ENCODE peak calls at places on chromosomes 2 and 18, in five cellular contexts. One of them, this sample, is unnamed.

GRCh38 chr2:225457462-225457861 is 58.0 kb downstream of the NYAP2 start:
- DNase-seq in foreskin fibroblast: no peak
- DNase-seq in retinal pigment epithelial cell: no peak
- DNase-seq in progenitor cell of endocrine pancreas: no peak
- DNase-seq in fibroblast of mammary gland: no peak
- DNase-seq in this sample: no peak

GRCh38 chr18:2988041-2988794 is 24.7 kb downstream of the LPIN2 start:
- DNase-seq in foreskin fibroblast: peak; percentile 56
- DNase-seq in retinal pigment epithelial cell: no peak
- DNase-seq in progenitor cell of endocrine pancreas: no peak
- DNase-seq in fibroblast of mammary gland: peak; percentile 80
- DNase-seq in this sample: no peak

GRCh38 chr2:119126650-119127049 is 31.9 kb downstream of the C1QL2 start:
- DNase-seq in foreskin fibroblast: peak; percentile 1
- DNase-seq in retinal pigment epithelial cell: no peak
- DNase-seq in progenitor cell of endocrine pancreas: peak; percentile 27
- DNase-seq in fibroblast of mammary gland: peak; percentile 12
- DNase-seq in this sample: peak; percentile 44

GRCh38 chr18:46711444-46711863 is 45.4 kb downstream of the ST8SIA5 start:
- DNase-seq in foreskin fibroblast: no peak
- DNase-seq in retinal pigment epithelial cell: no peak
- DNase-seq in progenitor cell of endocrine pancreas: no peak
- DNase-seq in fibroblast of mammary gland: no peak
- DNase-seq in this sample: no peak

GRCh38 chr18:681985-682384 is 24.5 kb downstream of the TYMS start:
- DNase-seq in foreskin fibroblast: no peak
- DNase-seq in retinal pigment epithelial cell: no peak
- DNase-seq in progenitor cell of endocrine pancreas: no peak
- DNase-seq in fibroblast of mammary gland: no peak
- DNase-seq in this sample: no peak

GRCh38 chr2:166831930-166832329 is 56.4 kb upstream of the XIRP2 start:
- DNase-seq in foreskin fibroblast: no peak
- DNase-seq in retinal pigment epithelial cell: no peak
- DNase-seq in progenitor cell of endocrine pancreas: no peak
- DNase-seq in fibroblast of mammary gland: no peak
- DNase-seq in this sample: no peak

GRCh38 chr2:186459009-186459408 is 27.1 kb upstream of the ZC3H15 start:
- DNase-seq in foreskin fibroblast: no peak
- DNase-seq in retinal pigment epithelial cell: no peak
- DNase-seq in progenitor cell of endocrine pancreas: no peak
- DNase-seq in fibroblast of mammary gland: peak; percentile 49
- DNase-seq in this sample: no peak

GRCh38 chr2:126855606-126856005 is 43.1 kb upstream of the TEX51 start:
- DNase-seq in foreskin fibroblast: no peak
- DNase-seq in retinal pigment epithelial cell: no peak
- DNase-seq in progenitor cell of endocrine pancreas: no peak
- DNase-seq in fibroblast of mammary gland: no peak
- DNase-seq in this sample: no peak

GRCh38 chr18:56522826-56523225 is 115.6 kb downstream of the TXNL1 start:
- DNase-seq in foreskin fibroblast: no peak
- DNase-seq in retinal pigment epithelial cell: no peak
- DNase-seq in progenitor cell of endocrine pancreas: no peak
- DNase-seq in fibroblast of mammary gland: peak; percentile 77
- DNase-seq in this sample: no peak

GRCh38 chr18:25058520-25058919 is 293.4 kb downstream of the ZNF521 start:
- DNase-seq in foreskin fibroblast: no peak
- DNase-seq in retinal pigment epithelial cell: no peak
- DNase-seq in progenitor cell of endocrine pancreas: no peak
- DNase-seq in fibroblast of mammary gland: no peak
- DNase-seq in this sample: no peak

GRCh38 chr2:48600917-48601316 is 16.7 kb upstream of the GTF2A1L start:
- DNase-seq in foreskin fibroblast: peak; percentile 66
- DNase-seq in retinal pigment epithelial cell: no peak
- DNase-seq in progenitor cell of endocrine pancreas: no peak
- DNase-seq in fibroblast of mammary gland: peak; percentile 93
- DNase-seq in this sample: no peak

GRCh38 chr2:189876271-189876670 is 92.0 kb downstream of the PMS1 start:
- DNase-seq in foreskin fibroblast: no peak
- DNase-seq in retinal pigment epithelial cell: no peak
- DNase-seq in progenitor cell of endocrine pancreas: no peak
- DNase-seq in fibroblast of mammary gland: peak; percentile 23
- DNase-seq in this sample: no peak

GRCh38 chr2:159071190-159071915 is 102.9 kb downstream of the TANC1 start:
- DNase-seq in foreskin fibroblast: peak; percentile 51
- DNase-seq in retinal pigment epithelial cell: peak; percentile 77
- DNase-seq in progenitor cell of endocrine pancreas: no peak
- DNase-seq in fibroblast of mammary gland: peak; percentile 66
- DNase-seq in this sample: no peak

GRCh38 chr18:68984342-68984741 is 186.5 kb downstream of the CCDC102B start:
- DNase-seq in foreskin fibroblast: no peak
- DNase-seq in retinal pigment epithelial cell: no peak
- DNase-seq in progenitor cell of endocrine pancreas: no peak
- DNase-seq in fibroblast of mammary gland: peak; percentile 36
- DNase-seq in this sample: no peak

GRCh38 chr2:176096986-176097819 is 2.4 kb upstream of the HOXD12 start:
- DNase-seq in foreskin fibroblast: peak; percentile 80
- DNase-seq in retinal pigment epithelial cell: no peak
- DNase-seq in progenitor cell of endocrine pancreas: peak; percentile 77
- DNase-seq in fibroblast of mammary gland: peak; percentile 59
- DNase-seq in this sample: no peak

GRCh38 chr2:22536131-22536530 is 848.8 kb upstream of the KLHL29 start:
- DNase-seq in foreskin fibroblast: no peak
- DNase-seq in retinal pigment epithelial cell: peak; percentile 35
- DNase-seq in progenitor cell of endocrine pancreas: no peak
- DNase-seq in fibroblast of mammary gland: peak; percentile 16
- DNase-seq in this sample: no peak

GRCh38 chr2:37784071-37784758 is 112.8 kb upstream of the CDC42EP3 start:
- DNase-seq in foreskin fibroblast: no peak
- DNase-seq in retinal pigment epithelial cell: no peak
- DNase-seq in progenitor cell of endocrine pancreas: no peak
- DNase-seq in fibroblast of mammary gland: no peak
- DNase-seq in this sample: no peak

GRCh38 chr2:46267616-46268015 is 29.6 kb upstream of the EPAS1 start:
- DNase-seq in foreskin fibroblast: no peak
- DNase-seq in retinal pigment epithelial cell: no peak
- DNase-seq in progenitor cell of endocrine pancreas: no peak
- DNase-seq in fibroblast of mammary gland: no peak
- DNase-seq in this sample: no peak

GRCh38 chr18:5890261-5890605 is 5.1 kb downstream of the TMEM200C start:
- DNase-seq in foreskin fibroblast: no peak
- DNase-seq in retinal pigment epithelial cell: no peak
- DNase-seq in progenitor cell of endocrine pancreas: no peak
- DNase-seq in fibroblast of mammary gland: no peak
- DNase-seq in this sample: no peak

GRCh38 chr2:112089375-112089774 is 34.3 kb downstream of the TMEM87B start:
- DNase-seq in foreskin fibroblast: no peak
- DNase-seq in retinal pigment epithelial cell: no peak
- DNase-seq in progenitor cell of endocrine pancreas: no peak
- DNase-seq in fibroblast of mammary gland: no peak
- DNase-seq in this sample: no peak
- TF ChIP-seq CTCF in foreskin fibroblast: no peak
- TF ChIP-seq CTCF in retinal pigment epithelial cell: no peak
- TF ChIP-seq CTCF in progenitor cell of endocrine pancreas: no peak
- TF ChIP-seq CTCF in fibroblast of mammary gland: no peak
- TF ChIP-seq CTCF in this sample: no peak

GRCh38 chr2:20421988-20422678 is 24.7 kb upstream of the RHOB start:
- DNase-seq in foreskin fibroblast: peak; percentile 95
- DNase-seq in retinal pigment epithelial cell: peak; percentile 30
- DNase-seq in progenitor cell of endocrine pancreas: peak; percentile 0
- DNase-seq in fibroblast of mammary gland: peak; percentile 97
- DNase-seq in this sample: no peak

GRCh38 chr2:20423376-20423775 is 23.5 kb upstream of the RHOB start:
- DNase-seq in foreskin fibroblast: no peak
- DNase-seq in retinal pigment epithelial cell: no peak
- DNase-seq in progenitor cell of endocrine pancreas: peak; percentile 2
- DNase-seq in fibroblast of mammary gland: no peak
- DNase-seq in this sample: no peak

GRCh38 chr2:20421336-20421987 is 25.4 kb upstream of the RHOB start:
- DNase-seq in foreskin fibroblast: no peak
- DNase-seq in retinal pigment epithelial cell: no peak
- DNase-seq in progenitor cell of endocrine pancreas: peak; percentile 6
- DNase-seq in fibroblast of mammary gland: no peak
- DNase-seq in this sample: no peak

GRCh38 chr2:20423847-20424246 is 23.0 kb upstream of the RHOB start:
- DNase-seq in foreskin fibroblast: no peak
- DNase-seq in retinal pigment epithelial cell: no peak
- DNase-seq in progenitor cell of endocrine pancreas: no peak
- DNase-seq in fibroblast of mammary gland: no peak
- DNase-seq in this sample: no peak

GRCh38 chr2:20422679-20423271 is 24.1 kb upstream of the RHOB start:
- DNase-seq in foreskin fibroblast: peak; percentile 67
- DNase-seq in retinal pigment epithelial cell: no peak
- DNase-seq in progenitor cell of endocrine pancreas: peak; percentile 6
- DNase-seq in fibroblast of mammary gland: peak; percentile 75
- DNase-seq in this sample: no peak
- TF ChIP-seq CTCF in foreskin fibroblast: peak; percentile 17
- TF ChIP-seq CTCF in retinal pigment epithelial cell: peak; percentile 23
- TF ChIP-seq CTCF in progenitor cell of endocrine pancreas: no peak
- TF ChIP-seq CTCF in fibroblast of mammary gland: peak; percentile 23
- TF ChIP-seq CTCF in this sample: no peak

DNA sequence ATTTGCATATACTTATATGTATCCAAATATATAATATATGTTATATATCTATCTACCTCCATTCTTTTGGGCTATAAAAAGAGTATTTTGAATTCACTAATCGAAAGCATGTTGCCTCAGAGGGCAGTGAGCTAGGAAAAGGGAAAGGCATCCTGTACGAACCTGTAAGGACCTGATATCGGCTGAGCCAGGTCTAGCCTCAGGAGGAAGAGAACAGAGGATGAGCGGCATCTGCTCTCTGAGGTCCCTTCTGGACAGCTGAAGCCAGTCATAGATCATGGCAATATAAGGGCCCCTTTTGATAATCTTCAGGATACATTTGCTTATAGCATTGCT is 166.2 kb upstream of the STK17B start:
- DNase-seq in foreskin fibroblast: no peak
- DNase-seq in retinal pigment epithelial cell: no peak
- DNase-seq in progenitor cell of endocrine pancreas: no peak
- DNase-seq in fibroblast of mammary gland: no peak
- DNase-seq in this sample: no peak
- TF ChIP-seq CTCF in foreskin fibroblast: no peak
- TF ChIP-seq CTCF in retinal pigment epithelial cell: no peak
- TF ChIP-seq CTCF in progenitor cell of endocrine pancreas: no peak
- TF ChIP-seq CTCF in fibroblast of mammary gland: no peak
- TF ChIP-seq CTCF in this sample: peak; percentile 63

GRCh38 chr18:50586710-50587109 is 26.8 kb downstream of the MAPK4 start:
- DNase-seq in foreskin fibroblast: no peak
- DNase-seq in retinal pigment epithelial cell: no peak
- DNase-seq in progenitor cell of endocrine pancreas: no peak
- DNase-seq in fibroblast of mammary gland: no peak
- DNase-seq in this sample: no peak
- TF ChIP-seq CTCF in foreskin fibroblast: no peak
- TF ChIP-seq CTCF in retinal pigment epithelial cell: peak; percentile 14
- TF ChIP-seq CTCF in progenitor cell of endocrine pancreas: peak; percentile 46
- TF ChIP-seq CTCF in fibroblast of mammary gland: peak; percentile 30
- TF ChIP-seq CTCF in this sample: no peak

DNA sequence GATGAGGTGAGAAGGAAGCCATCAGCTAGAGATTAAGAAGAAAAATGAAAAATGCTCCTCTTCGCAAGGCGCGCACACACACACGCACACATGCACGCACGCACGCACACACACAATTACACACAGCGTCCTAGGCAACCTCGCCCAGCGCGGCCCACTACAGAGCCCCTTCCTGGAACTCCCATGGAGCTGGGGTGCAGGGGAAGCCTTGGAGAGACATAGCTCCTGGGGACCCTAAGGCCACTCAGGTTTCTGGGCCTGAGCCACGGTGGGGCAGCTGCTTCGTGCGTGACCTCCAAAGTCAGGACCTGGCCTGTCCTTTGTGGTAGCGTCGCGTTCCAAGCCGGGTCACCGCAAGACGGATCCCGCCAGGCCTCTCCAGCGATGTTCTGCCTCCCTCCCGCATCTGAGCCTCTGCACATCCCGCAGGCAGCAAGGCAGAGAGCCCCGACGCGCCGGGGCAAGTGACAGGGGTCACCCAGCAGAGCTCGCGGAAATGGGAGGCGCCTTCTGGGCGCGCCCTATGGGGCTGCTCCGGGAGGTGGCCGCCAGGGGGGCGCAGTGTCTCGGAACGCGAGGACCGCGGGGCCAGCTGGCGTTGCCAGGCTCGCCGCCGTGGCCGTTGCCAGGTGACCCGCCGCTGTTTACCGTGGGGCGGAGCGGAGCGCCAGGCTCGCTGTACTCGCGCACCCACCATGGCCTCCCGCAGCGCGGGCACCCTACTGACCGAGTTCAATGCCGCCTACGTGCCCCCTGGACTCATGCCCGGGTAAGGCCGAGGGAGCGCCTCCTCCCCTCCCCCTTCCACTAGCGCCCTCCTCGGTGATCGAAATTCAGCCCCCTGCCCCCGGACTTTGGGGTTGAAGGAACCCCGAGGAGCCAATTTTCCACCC is 79.0 kb downstream of the CIB4 start:
- DNase-seq in foreskin fibroblast: no peak
- DNase-seq in retinal pigment epithelial cell: no peak
- DNase-seq in progenitor cell of endocrine pancreas: no peak
- DNase-seq in fibroblast of mammary gland: peak; percentile 5
- DNase-seq in this sample: peak; percentile 16
- TF ChIP-seq CTCF in foreskin fibroblast: no peak
- TF ChIP-seq CTCF in retinal pigment epithelial cell: peak; percentile 30
- TF ChIP-seq CTCF in progenitor cell of endocrine pancreas: no peak
- TF ChIP-seq CTCF in fibroblast of mammary gland: no peak
- TF ChIP-seq CTCF in this sample: no peak

GRCh38 chr2:111121028-111121872 is 536 bp downstream of the BCL2L11 start:
- DNase-seq in foreskin fibroblast: no peak
- DNase-seq in retinal pigment epithelial cell: no peak
- DNase-seq in progenitor cell of endocrine pancreas: peak; percentile 43
- DNase-seq in fibroblast of mammary gland: peak; percentile 12
- DNase-seq in this sample: peak; percentile 39
- TF ChIP-seq CTCF in foreskin fibroblast: no peak
- TF ChIP-seq CTCF in retinal pigment epithelial cell: no peak
- TF ChIP-seq CTCF in progenitor cell of endocrine pancreas: no peak
- TF ChIP-seq CTCF in fibroblast of mammary gland: no peak
- TF ChIP-seq CTCF in this sample: no peak

This sample was measured in mesothelial cell of epicardium.